ENCODE peak calls at places on chromosomes 3 and 15, in eight cellular contexts. D is HT-29; H is activated naive CD8-positive, alpha-beta T cell treated with anti-CD3 and anti-CD28 coated beads for 36 hours; N is activated effector memory CD4-positive, alpha-beta T cell treated with Interleukin-2 at 50 U/mL for 16 hours; G is midbrain; Y is psoas muscle; S is nephron progenitor cell; R is AG20443. T is an unnamed sample.
A peak's percentile ranks its signal among the peaks of the same experiment; 100 is the strongest.

GRCh38 chr3:197487911-197488391 is 67.8 kb downstream of the BDH1 start:
- DNase-seq in D (no peak), H (no peak), N (no peak), G (no peak), Y (peak; percentile 67), S (no peak), R (peak; percentile 92), T (no peak)

GRCh38 chr15:78208887-78209645 is 25.3 kb downstream of the ACSBG1 start:
- DNase-seq in D (peak; percentile 86), H (no peak), N (no peak), G (peak; percentile 36), Y (no peak), S (no peak), R (peak; percentile 38), T (no peak)

GRCh38 chr3:126666600-126667528 is 11.9 kb upstream of the TXNRD3 start:
- DNase-seq in D (no peak), H (no peak), N (no peak), G (no peak), Y (no peak), S (no peak), R (no peak), T (no peak)

GRCh38 chr3:170038434-170039110 is 777 bp downstream of the GPR160 start:
- DNase-seq in D (peak; percentile 64), H (peak; percentile 38), N (peak; percentile 9), G (no peak), Y (no peak), S (peak; percentile 42), R (no peak), T (peak; percentile 74)

GRCh38 chr3:45056608-45057301 is 30.7 kb downstream of the CLEC3B start:
- DNase-seq in D (no peak), H (no peak), N (no peak), G (no peak), Y (no peak), S (no peak), R (no peak), T (no peak)

GRCh38 chr15:69099976-69100375 is 60.5 kb upstream of the GLCE start:
- DNase-seq in D (no peak), H (no peak), N (no peak), G (no peak), Y (no peak), S (no peak), R (no peak), T (no peak)

GRCh38 chr15:42577514-42578031 is 2.2 kb downstream of the STARD9 start:
- DNase-seq in D (no peak), H (no peak), N (no peak), G (no peak), Y (no peak), S (no peak), R (peak; percentile 49), T (no peak)

GRCh38 chr3:69236808-69237707 is 114.7 kb upstream of the LMOD3 start:
- DNase-seq in D (peak; percentile 71), H (no peak), N (no peak), G (no peak), Y (no peak), S (no peak), R (peak; percentile 23), T (no peak)

GRCh38 chr15:64635486-64635815 is 139.9 kb downstream of the RBPMS2 start:
- DNase-seq in D (peak; percentile 64), H (no peak), N (no peak), G (peak; percentile 23), Y (no peak), S (no peak), R (peak; percentile 52), T (no peak)

GRCh38 chr3:153667341-153667740 is 453.8 kb upstream of the ARHGEF26 start:
- DNase-seq in D (no peak), H (no peak), N (no peak), G (no peak), Y (no peak), S (no peak), R (no peak), T (no peak)

GRCh38 chr3:377158-377561 is 180.6 kb downstream of the CHL1 start:
- DNase-seq in D (peak; percentile 7), H (no peak), N (no peak), G (no peak), Y (no peak), S (peak; percentile 8), R (no peak), T (no peak)

GRCh38 chr3:123412811-123413588 is 35.9 kb downstream of the ADCY5 start:
- DNase-seq in D (no peak), H (no peak), N (no peak), G (peak; percentile 37), Y (peak; percentile 63), S (peak; percentile 37), R (peak; percentile 36), T (no peak)

GRCh38 chr3:128366652-128367051 is 100.0 kb downstream of the DNAJB8 start:
- DNase-seq in D (no peak), H (no peak), N (no peak), G (no peak), Y (no peak), S (no peak), R (no peak), T (no peak)

GRCh38 chr3:11551019-11551418 is 92.7 kb downstream of the VGLL4 start:
- DNase-seq in D (no peak), H (no peak), N (no peak), G (no peak), Y (no peak), S (no peak), R (peak; percentile 45), T (no peak)

GRCh38 chr3:108524547-108524946 is 14.2 kb upstream of the MYH15 start:
- DNase-seq in D (no peak), H (no peak), N (no peak), G (no peak), Y (no peak), S (no peak), R (no peak), T (no peak)

GRCh38 chr3:157259825-157260224 is 99.9 kb upstream of the CCNL1 start:
- DNase-seq in D (no peak), H (no peak), N (no peak), G (no peak), Y (no peak), S (no peak), R (no peak), T (no peak)

GRCh38 chr15:85925649-85926237 is 131.0 kb upstream of the KLHL25 start:
- DNase-seq in D (no peak), H (no peak), N (no peak), G (no peak), Y (no peak), S (no peak), R (no peak), T (no peak)

GRCh38 chr15:75380773-75381172 is 12.4 kb upstream of the MAN2C1 start:
- DNase-seq in D (no peak), H (no peak), N (no peak), G (no peak), Y (no peak), S (no peak), R (no peak), T (no peak)

GRCh38 chr15:57329582-57330367 is 46.5 kb upstream of the CGNL1 start:
- DNase-seq in D (no peak), H (no peak), N (no peak), G (no peak), Y (no peak), S (no peak), R (no peak), T (no peak)

GRCh38 chr15:75145027-75145841 is 56.4 kb upstream of the C15orf39 start:
- DNase-seq in D (peak; percentile 44), H (no peak), N (no peak), G (no peak), Y (no peak), S (no peak), R (no peak), T (no peak)

GRCh38 chr3:150823277-150823676 is 60.3 kb upstream of the SIAH2 start:
- DNase-seq in D (no peak), H (no peak), N (no peak), G (no peak), Y (no peak), S (no peak), R (no peak), T (no peak)

GRCh38 chr3:160403796-160404510 is 4.5 kb downstream of the SMC4 start:
- DNase-seq in D (no peak), H (no peak), N (no peak), G (no peak), Y (no peak), S (no peak), R (no peak), T (no peak)

GRCh38 chr15:96626936-96627577 is 296.6 kb downstream of the NR2F2 start:
- DNase-seq in D (no peak), H (no peak), N (no peak), G (no peak), Y (no peak), S (no peak), R (no peak), T (peak; percentile 44)

GRCh38 chr3:9398715-9399708 is 1.6 kb downstream of the SETD5 start:
- DNase-seq in D (peak; percentile 49), H (peak; percentile 17), N (no peak), G (peak; percentile 11), Y (no peak), S (no peak), R (no peak), T (no peak)

GRCh38 chr15:49247556-49248102 is 77.6 kb downstream of the GALK2 start:
- DNase-seq in D (no peak), H (no peak), N (no peak), G (no peak), Y (no peak), S (no peak), R (peak; percentile 49), T (no peak)

GRCh38 chr3:152196782-152197181 is 71.9 kb upstream of the MBNL1 start:
- DNase-seq in D (no peak), H (no peak), N (no peak), G (peak; percentile 22), Y (no peak), S (no peak), R (no peak), T (no peak)

GRCh38 chr3:131892331-131892730 is 142.5 kb downstream of the CPNE4 start:
- DNase-seq in D (no peak), H (no peak), N (no peak), G (no peak), Y (no peak), S (no peak), R (no peak), T (no peak)

GRCh38 chr3:143957447-143957846 is 14.2 kb upstream of the DIPK2A start:
- DNase-seq in D (no peak), H (no peak), N (no peak), G (no peak), Y (no peak), S (no peak), R (no peak), T (no peak)

GRCh38 chr3:6516694-6517093 is 344.2 kb upstream of the GRM7 start:
- DNase-seq in D (no peak), H (no peak), N (no peak), G (no peak), Y (no peak), S (no peak), R (no peak), T (no peak)

GRCh38 chr3:55376753-55377347 is 110.3 kb downstream of the WNT5A start:
- DNase-seq in D (no peak), H (no peak), N (no peak), G (no peak), Y (no peak), S (no peak), R (no peak), T (no peak)

GRCh38 chr3:56629451-56629850 is 53.6 kb downstream of the TASOR start:
- DNase-seq in D (no peak), H (no peak), N (no peak), G (no peak), Y (no peak), S (no peak), R (no peak), T (no peak)

GRCh38 chr15:69502470-69503045 is 49.9 kb downstream of the RPLP1 start:
- DNase-seq in D (no peak), H (no peak), N (no peak), G (no peak), Y (no peak), S (no peak), R (no peak), T (no peak)

GRCh38 chr15:96431787-96432186 is 101.3 kb downstream of the NR2F2 start:
- DNase-seq in D (no peak), H (no peak), N (no peak), G (no peak), Y (no peak), S (no peak), R (no peak), T (no peak)

GRCh38 chr15:40590635-40591105 is 3.4 kb upstream of the KNL1 start:
- DNase-seq in D (peak; percentile 56), H (no peak), N (no peak), G (no peak), Y (no peak), S (no peak), R (no peak), T (no peak)